ENCODE peak calls at places on chromosome X, in seven cellular contexts. One of them, this sample, is unnamed.

GRCh38 chrX:47244676-47245075 is 11.9 kb downstream of the USP11 start:
- DNase-seq in IMR-90: no peak
- DNase-seq in activated CD8-positive, alpha-beta T cell treated with anti-CD3 and anti-CD28 coated beads for 36 hours: no peak
- DNase-seq in activated T-helper 1 cell treated with anti-CD3 and anti-CD28 coated beads, Interleukin-12 subunit alpha, Interleukin-12 subunit beta, Interleukin-2, Interleukin-4 antibody, amounts not matched to agents 30 ng/mL and 10 ng/mL and 1 ng/mL, durations not matched to agents 14 hours and 24 hours and 36 hours: no peak
- DNase-seq in activated naive CD4-positive, alpha-beta T cell treated with anti-CD3 and anti-CD28 coated beads, Interleukin-2, amount 10 ng/mL, durations not matched to agents 7 days and 5 days: no peak
- DNase-seq in stimulated activated CD4-positive, alpha-beta T cell treated with anti-CD3 and anti-CD28 coated beads, Interleukin-4, amount 100 ng/mL, for 1 hour: no peak
- DNase-seq in right lobe of liver: no peak
- DNase-seq in this sample: no peak

GRCh38 chrX:72260448-72260847 is 16.6 kb downstream of the RPS4X start:
- DNase-seq in IMR-90: no peak
- DNase-seq in activated CD8-positive, alpha-beta T cell treated with anti-CD3 and anti-CD28 coated beads for 36 hours: no peak
- DNase-seq in activated T-helper 1 cell treated with anti-CD3 and anti-CD28 coated beads, Interleukin-12 subunit alpha, Interleukin-12 subunit beta, Interleukin-2, Interleukin-4 antibody, amounts not matched to agents 30 ng/mL and 10 ng/mL and 1 ng/mL, durations not matched to agents 14 hours and 24 hours and 36 hours: no peak
- DNase-seq in activated naive CD4-positive, alpha-beta T cell treated with anti-CD3 and anti-CD28 coated beads, Interleukin-2, amount 10 ng/mL, durations not matched to agents 7 days and 5 days: no peak
- DNase-seq in stimulated activated CD4-positive, alpha-beta T cell treated with anti-CD3 and anti-CD28 coated beads, Interleukin-4, amount 100 ng/mL, for 1 hour: no peak
- DNase-seq in right lobe of liver: no peak
- DNase-seq in this sample: no peak

GRCh38 chrX:22686138-22686541 is 313.6 kb upstream of the DDX53 start:
- DNase-seq in IMR-90: peak
- DNase-seq in activated CD8-positive, alpha-beta T cell treated with anti-CD3 and anti-CD28 coated beads for 36 hours: no peak
- DNase-seq in activated T-helper 1 cell treated with anti-CD3 and anti-CD28 coated beads, Interleukin-12 subunit alpha, Interleukin-12 subunit beta, Interleukin-2, Interleukin-4 antibody, amounts not matched to agents 30 ng/mL and 10 ng/mL and 1 ng/mL, durations not matched to agents 14 hours and 24 hours and 36 hours: no peak
- DNase-seq in activated naive CD4-positive, alpha-beta T cell treated with anti-CD3 and anti-CD28 coated beads, Interleukin-2, amount 10 ng/mL, durations not matched to agents 7 days and 5 days: no peak
- DNase-seq in stimulated activated CD4-positive, alpha-beta T cell treated with anti-CD3 and anti-CD28 coated beads, Interleukin-4, amount 100 ng/mL, for 1 hour: no peak
- DNase-seq in right lobe of liver: peak
- DNase-seq in this sample: no peak

GRCh38 chrX:30312858-30313257 is 3.7 kb upstream of the NR0B1 start:
- DNase-seq in IMR-90: no peak
- DNase-seq in activated CD8-positive, alpha-beta T cell treated with anti-CD3 and anti-CD28 coated beads for 36 hours: no peak
- DNase-seq in activated T-helper 1 cell treated with anti-CD3 and anti-CD28 coated beads, Interleukin-12 subunit alpha, Interleukin-12 subunit beta, Interleukin-2, Interleukin-4 antibody, amounts not matched to agents 30 ng/mL and 10 ng/mL and 1 ng/mL, durations not matched to agents 14 hours and 24 hours and 36 hours: no peak
- DNase-seq in activated naive CD4-positive, alpha-beta T cell treated with anti-CD3 and anti-CD28 coated beads, Interleukin-2, amount 10 ng/mL, durations not matched to agents 7 days and 5 days: no peak
- DNase-seq in stimulated activated CD4-positive, alpha-beta T cell treated with anti-CD3 and anti-CD28 coated beads, Interleukin-4, amount 100 ng/mL, for 1 hour: no peak
- DNase-seq in right lobe of liver: no peak
- DNase-seq in this sample: no peak

GRCh38 chrX:39453847-39454645 is 643.7 kb downstream of the BCOR start:
- DNase-seq in IMR-90: no peak
- DNase-seq in activated CD8-positive, alpha-beta T cell treated with anti-CD3 and anti-CD28 coated beads for 36 hours: no peak
- DNase-seq in activated T-helper 1 cell treated with anti-CD3 and anti-CD28 coated beads, Interleukin-12 subunit alpha, Interleukin-12 subunit beta, Interleukin-2, Interleukin-4 antibody, amounts not matched to agents 30 ng/mL and 10 ng/mL and 1 ng/mL, durations not matched to agents 14 hours and 24 hours and 36 hours: no peak
- DNase-seq in activated naive CD4-positive, alpha-beta T cell treated with anti-CD3 and anti-CD28 coated beads, Interleukin-2, amount 10 ng/mL, durations not matched to agents 7 days and 5 days: no peak
- DNase-seq in stimulated activated CD4-positive, alpha-beta T cell treated with anti-CD3 and anti-CD28 coated beads, Interleukin-4, amount 100 ng/mL, for 1 hour: no peak
- DNase-seq in right lobe of liver: no peak
- DNase-seq in this sample: no peak

GRCh38 chrX:141176586-141177451 is at the start of gene LDOC1:
- DNase-seq in IMR-90: peak
- DNase-seq in activated CD8-positive, alpha-beta T cell treated with anti-CD3 and anti-CD28 coated beads for 36 hours: peak
- DNase-seq in activated T-helper 1 cell treated with anti-CD3 and anti-CD28 coated beads, Interleukin-12 subunit alpha, Interleukin-12 subunit beta, Interleukin-2, Interleukin-4 antibody, amounts not matched to agents 30 ng/mL and 10 ng/mL and 1 ng/mL, durations not matched to agents 14 hours and 24 hours and 36 hours: peak
- DNase-seq in activated naive CD4-positive, alpha-beta T cell treated with anti-CD3 and anti-CD28 coated beads, Interleukin-2, amount 10 ng/mL, durations not matched to agents 7 days and 5 days: peak
- DNase-seq in stimulated activated CD4-positive, alpha-beta T cell treated with anti-CD3 and anti-CD28 coated beads, Interleukin-4, amount 100 ng/mL, for 1 hour: peak
- DNase-seq in right lobe of liver: peak
- DNase-seq in this sample: no peak

GRCh38 chrX:10045327-10046000 is 78.3 kb downstream of the CLDN34 start:
- DNase-seq in IMR-90: no peak
- DNase-seq in activated CD8-positive, alpha-beta T cell treated with anti-CD3 and anti-CD28 coated beads for 36 hours: no peak
- DNase-seq in activated T-helper 1 cell treated with anti-CD3 and anti-CD28 coated beads, Interleukin-12 subunit alpha, Interleukin-12 subunit beta, Interleukin-2, Interleukin-4 antibody, amounts not matched to agents 30 ng/mL and 10 ng/mL and 1 ng/mL, durations not matched to agents 14 hours and 24 hours and 36 hours: no peak
- DNase-seq in activated naive CD4-positive, alpha-beta T cell treated with anti-CD3 and anti-CD28 coated beads, Interleukin-2, amount 10 ng/mL, durations not matched to agents 7 days and 5 days: no peak
- DNase-seq in stimulated activated CD4-positive, alpha-beta T cell treated with anti-CD3 and anti-CD28 coated beads, Interleukin-4, amount 100 ng/mL, for 1 hour: no peak
- DNase-seq in right lobe of liver: no peak
- DNase-seq in this sample: no peak

GRCh38 chrX:104370089-104370488 is 115.4 kb upstream of the ESX1 start:
- DNase-seq in IMR-90: no peak
- DNase-seq in activated CD8-positive, alpha-beta T cell treated with anti-CD3 and anti-CD28 coated beads for 36 hours: no peak
- DNase-seq in activated T-helper 1 cell treated with anti-CD3 and anti-CD28 coated beads, Interleukin-12 subunit alpha, Interleukin-12 subunit beta, Interleukin-2, Interleukin-4 antibody, amounts not matched to agents 30 ng/mL and 10 ng/mL and 1 ng/mL, durations not matched to agents 14 hours and 24 hours and 36 hours: no peak
- DNase-seq in activated naive CD4-positive, alpha-beta T cell treated with anti-CD3 and anti-CD28 coated beads, Interleukin-2, amount 10 ng/mL, durations not matched to agents 7 days and 5 days: no peak
- DNase-seq in stimulated activated CD4-positive, alpha-beta T cell treated with anti-CD3 and anti-CD28 coated beads, Interleukin-4, amount 100 ng/mL, for 1 hour: no peak
- DNase-seq in right lobe of liver: no peak
- DNase-seq in this sample: no peak

GRCh38 chrX:74119016-74119910 is 184.7 kb upstream of the ZCCHC13 start:
- DNase-seq in IMR-90: peak
- DNase-seq in activated CD8-positive, alpha-beta T cell treated with anti-CD3 and anti-CD28 coated beads for 36 hours: peak
- DNase-seq in activated T-helper 1 cell treated with anti-CD3 and anti-CD28 coated beads, Interleukin-12 subunit alpha, Interleukin-12 subunit beta, Interleukin-2, Interleukin-4 antibody, amounts not matched to agents 30 ng/mL and 10 ng/mL and 1 ng/mL, durations not matched to agents 14 hours and 24 hours and 36 hours: no peak
- DNase-seq in activated naive CD4-positive, alpha-beta T cell treated with anti-CD3 and anti-CD28 coated beads, Interleukin-2, amount 10 ng/mL, durations not matched to agents 7 days and 5 days: no peak
- DNase-seq in stimulated activated CD4-positive, alpha-beta T cell treated with anti-CD3 and anti-CD28 coated beads, Interleukin-4, amount 100 ng/mL, for 1 hour: no peak
- DNase-seq in right lobe of liver: no peak
- DNase-seq in this sample: no peak

GRCh38 chrX:134520860-134521390 is 61.0 kb downstream of the HPRT1 start:
- DNase-seq in IMR-90: peak
- DNase-seq in activated CD8-positive, alpha-beta T cell treated with anti-CD3 and anti-CD28 coated beads for 36 hours: no peak
- DNase-seq in activated T-helper 1 cell treated with anti-CD3 and anti-CD28 coated beads, Interleukin-12 subunit alpha, Interleukin-12 subunit beta, Interleukin-2, Interleukin-4 antibody, amounts not matched to agents 30 ng/mL and 10 ng/mL and 1 ng/mL, durations not matched to agents 14 hours and 24 hours and 36 hours: no peak
- DNase-seq in activated naive CD4-positive, alpha-beta T cell treated with anti-CD3 and anti-CD28 coated beads, Interleukin-2, amount 10 ng/mL, durations not matched to agents 7 days and 5 days: peak
- DNase-seq in stimulated activated CD4-positive, alpha-beta T cell treated with anti-CD3 and anti-CD28 coated beads, Interleukin-4, amount 100 ng/mL, for 1 hour: no peak
- DNase-seq in right lobe of liver: no peak
- DNase-seq in this sample: peak

This sample was measured in GM12891.